ENCODE peak calls at places on chromosomes 6 and 20, in seven cellular contexts. Q is activated CD8-positive, alpha-beta memory T cell treated with anti-CD3 and anti-CD28 coated beads for 48 hours; F is endodermal cell; U is GM23338; S is GM12891; I is ACHN; N is foreskin melanocyte. G is an unnamed sample.

GRCh38 chr6:127031511-127031910 is 87.0 kb upstream of the RSPO3 start:
- DNase-seq in N (peak), S (no peak), U (no peak), I (no peak), Q (no peak), F (no peak), G (no peak)

GRCh38 chr6:40077315-40077714 is 143.1 kb upstream of the MOCS1 start:
- DNase-seq in I (no peak), F (no peak), U (no peak), N (no peak), S (no peak), Q (no peak), G (no peak)

GRCh38 chr6:168837231-168837903 is 396.4 kb downstream of the SMOC2 start:
- DNase-seq in Q (no peak), U (peak), F (no peak), N (no peak), I (no peak), S (no peak), G (no peak)

GRCh38 chr6:152508477-152508876 is 128.7 kb downstream of the SYNE1 start:
- DNase-seq in N (no peak), F (no peak), S (no peak), Q (no peak), I (no peak), U (no peak), G (no peak)

GRCh38 chr20:10671221-10671849 is 2.5 kb downstream of the JAG1 start:
- DNase-seq in N (peak), U (peak), S (peak), I (peak), Q (peak), F (peak), G (peak)

GRCh38 chr6:157219201-157220200 is 103.8 kb downstream of the TMEM242 start:
- DNase-seq in S (no peak), F (peak), N (no peak), Q (no peak), U (peak), I (peak), G (no peak)

GRCh38 chr6:143806282-143807102 is 36.6 kb upstream of the LTV1 start:
- DNase-seq in U (no peak), I (no peak), F (no peak), Q (peak), S (no peak), N (peak), G (no peak)

GRCh38 chr20:44603327-44603726 is 20.9 kb downstream of the PKIG start:
- DNase-seq in S (no peak), U (peak), N (no peak), Q (no peak), F (no peak), I (no peak), G (no peak)

GRCh38 chr6:158437571-158437970 is 122.3 kb upstream of the TMEM181 start:
- DNase-seq in S (no peak), N (no peak), F (no peak), Q (no peak), U (no peak), I (no peak), G (no peak)

GRCh38 chr20:17822039-17822438 is 122.3 kb downstream of the BANF2 start:
- DNase-seq in I (no peak), F (no peak), S (no peak), N (no peak), Q (no peak), U (no peak), G (no peak)

GRCh38 chr6:3733321-3733925 is 18.1 kb downstream of the PXDC1 start:
- DNase-seq in I (no peak), S (no peak), F (no peak), Q (no peak), N (no peak), U (no peak), G (no peak)

GRCh38 chr20:10798811-10799210 is 125.0 kb upstream of the JAG1 start:
- DNase-seq in Q (no peak), S (no peak), N (no peak), F (no peak), U (no peak), I (no peak), G (no peak)

G was measured in GM12892.